ENCODE peak calls at places on chromosomes 16 and 17, in four cellular contexts. E is A549, Z is adrenal gland, X is non-pigmented ciliary epithelial cell. G is an unnamed sample.

GRCh38 chr16:29841631-29842030 is 21.4 kb downstream of the MVP start:
- DNase-seq in X (no peak), E (no peak), Z (no peak), G (no peak)

GRCh38 chr17:50325906-50326305 is 20.0 kb upstream of the XYLT2 start:
- DNase-seq in E (no peak), X (no peak), Z (no peak), G (no peak)

GRCh38 chr16:82943371-82943770 is 316.6 kb downstream of the CDH13 start:
- DNase-seq in E (no peak), Z (no peak), X (peak), G (no peak)

GRCh38 chr17:61551255-61551742 is 39.7 kb downstream of the NACA2 start:
- DNase-seq in Z (no peak), E (peak), X (no peak), G (peak)

GRCh38 chr16:59591480-59591879 is 857.4 kb upstream of the GOT2 start:
- DNase-seq in E (no peak), X (no peak), Z (no peak), G (no peak)

GRCh38 chr17:78661092-78661770 is 84.0 kb upstream of the DNAH17 start:
- DNase-seq in E (peak), Z (peak), X (no peak), G (no peak)

GRCh38 chr17:15409721-15410247 is 57.6 kb downstream of the CDRT4 start:
- DNase-seq in E (no peak), X (peak), Z (no peak), G (no peak)

GRCh38 chr16:89161763-89162162 is 9.8 kb upstream of the CDH15 start:
- DNase-seq in Z (no peak), X (no peak), E (no peak), G (no peak)

GRCh38 chr16:75471723-75472634 is 7.5 kb upstream of the TMEM170A start:
- DNase-seq in X (peak), E (peak), Z (peak), G (peak)

GRCh38 chr17:51259574-51260236 is at the start of gene MBTD1:
- DNase-seq in E (peak), Z (peak), X (peak), G (peak)

GRCh38 chr17:44677136-44677535 is 12.4 kb downstream of the CCDC43 start:
- DNase-seq in E (no peak), X (no peak), Z (no peak), G (no peak)

GRCh38 chr16:79562166-79562823 is 38.2 kb downstream of the MAF start:
- DNase-seq in E (no peak), X (no peak), Z (no peak), G (no peak)

GRCh38 chr16:85611455-85612190 is 1.5 kb upstream of the GSE1 start:
- DNase-seq in Z (peak), X (no peak), E (peak), G (peak)

GRCh38 chr16:3503513-3503912 is 2.7 kb downstream of the CLUAP1 start:
- DNase-seq in Z (no peak), X (no peak), E (no peak), G (no peak)

GRCh38 chr17:36001862-36002603 is 680 bp upstream of the CCL15 start:
- DNase-seq in Z (no peak), X (no peak), E (peak), G (no peak)

GRCh38 chr17:42058018-42058417 is 7.6 kb upstream of the C17orf113 start:
- DNase-seq in E (no peak), Z (no peak), X (no peak), G (no peak)

GRCh38 chr16:24670623-24671454 is 58.6 kb upstream of the TNRC6A start:
- DNase-seq in E (peak), Z (peak), X (peak), G (peak)

GRCh38 chr16:21205303-21205702 is 6.1 kb downstream of the ZP2 start:
- DNase-seq in E (no peak), Z (no peak), X (no peak), G (no peak)

GRCh38 chr16:397736-398332 is 835 bp downstream of the NME4 start:
- DNase-seq in X (no peak), Z (peak), E (peak), G (peak)

GRCh38 chr17:47850692-47851573 is at the start of gene SP6:
- DNase-seq in E (peak), Z (peak), X (no peak), G (peak)

GRCh38 chr17:63523256-63523869 is at the start of gene KCNH6:
- DNase-seq in Z (no peak), E (no peak), X (no peak), G (peak)

GRCh38 chr16:46482895-46483294 is 138.3 kb downstream of the SHCBP1 start:
- DNase-seq in Z (no peak), X (no peak), E (peak), G (no peak)